ENCODE peak calls at places on chromosome 22, in seven cellular contexts. Q is activated CD4-positive, alpha-beta T cell treated with anti-CD3 and anti-CD28 coated beads, Interleukin-2, amount 10 ng/mL, durations not matched to agents 7 days and 5 days; A is NCI-H510A; C is spleen; D is NCI-H2107; V is AG04449; Z is effector CD4-positive, alpha-beta T cell. P is an unnamed sample.

GRCh38 chr22:27990879-27991278 is 71.8 kb upstream of the PITPNB start:
- DNase-seq in Q (no peak), A (no peak), C (no peak), D (peak; percentile 4), V (no peak), Z (no peak), P (peak; percentile 25)

GRCh38 chr22:50280022-50280707 is 10.0 kb upstream of the MAPK11 start:
- DNase-seq in Q (no peak), A (no peak), C (no peak), D (no peak), V (no peak), Z (no peak), P (no peak)

GRCh38 chr22:23063539-23064380 is 6.6 kb upstream of the GNAZ start:
- DNase-seq in Q (no peak), A (no peak), C (peak; percentile 64), D (no peak), V (no peak), Z (no peak), P (no peak)

GRCh38 chr22:27377901-27378300 is 423.7 kb downstream of the MN1 start:
- DNase-seq in Q (no peak), A (peak; percentile 8), C (no peak), D (no peak), V (no peak), Z (no peak), P (no peak)

GRCh38 chr22:43004362-43005035 is 10.4 kb downstream of the PACSIN2 start:
- DNase-seq in Q (no peak), A (no peak), C (peak; percentile 58), D (no peak), V (peak; percentile 36), Z (no peak), P (peak; percentile 47)

GRCh38 chr22:37806409-37807338 is 1.1 kb upstream of the GCAT start:
- DNase-seq in Q (no peak), A (no peak), C (no peak), D (no peak), V (no peak), Z (no peak), P (peak; percentile 82)

GRCh38 chr22:48644108-48644507 is 1183.6 kb downstream of the BRD1 start:
- DNase-seq in Q (no peak), A (no peak), C (no peak), D (no peak), V (no peak), Z (no peak), P (no peak)

GRCh38 chr22:19120829-19121630 is 1.2 kb downstream of the DGCR2 start:
- DNase-seq in Q (no peak), A (no peak), C (peak; percentile 77), D (no peak), V (no peak), Z (no peak), P (peak; percentile 75)

GRCh38 chr22:49562685-49563249 is 264.9 kb downstream of the BRD1 start:
- DNase-seq in Q (no peak), A (no peak), C (no peak), D (no peak), V (no peak), Z (no peak), P (no peak)

P was measured in ELR.